ENCODE peak calls at places on chromosome 4, in nine cellular contexts. One of them, this sample, is unnamed.

GRCh38 chr4:107579099-107579498 is 140.9 kb downstream of the PAPSS1 start:
- DNase-seq in HT1080: no peak
- DNase-seq in right lobe of liver: no peak
- DNase-seq in choroid plexus epithelial cell: no peak
- DNase-seq in effector memory CD8-positive, alpha-beta T cell: no peak
- DNase-seq in NCI-H2171 treated with DMSO at 0.1 percent for 48 hours: peak; percentile 15
- DNase-seq in IMR-90: no peak
- DNase-seq in CD8-positive, alpha-beta memory T cell: no peak
- DNase-seq in hypothalamus: no peak
- DNase-seq in this sample: no peak

GRCh38 chr4:107115185-107115847 is 79.2 kb upstream of the DKK2 start:
- DNase-seq in HT1080: no peak
- DNase-seq in right lobe of liver: no peak
- DNase-seq in choroid plexus epithelial cell: peak; percentile 88
- DNase-seq in effector memory CD8-positive, alpha-beta T cell: no peak
- DNase-seq in NCI-H2171 treated with DMSO at 0.1 percent for 48 hours: no peak
- DNase-seq in IMR-90: no peak
- DNase-seq in CD8-positive, alpha-beta memory T cell: no peak
- DNase-seq in hypothalamus: no peak
- DNase-seq in this sample: no peak

GRCh38 chr4:136650541-136651277 is 881.6 kb downstream of the PCDH18 start:
- DNase-seq in HT1080: peak; percentile 78
- DNase-seq in right lobe of liver: no peak
- DNase-seq in choroid plexus epithelial cell: peak; percentile 84
- DNase-seq in effector memory CD8-positive, alpha-beta T cell: no peak
- DNase-seq in NCI-H2171 treated with DMSO at 0.1 percent for 48 hours: peak; percentile 4
- DNase-seq in IMR-90: peak; percentile 62
- DNase-seq in CD8-positive, alpha-beta memory T cell: no peak
- DNase-seq in hypothalamus: no peak
- DNase-seq in this sample: no peak

GRCh38 chr4:11106769-11107168 is 321.9 kb downstream of the HS3ST1 start:
- DNase-seq in HT1080: no peak
- DNase-seq in right lobe of liver: no peak
- DNase-seq in choroid plexus epithelial cell: peak; percentile 2
- DNase-seq in effector memory CD8-positive, alpha-beta T cell: no peak
- DNase-seq in NCI-H2171 treated with DMSO at 0.1 percent for 48 hours: peak; percentile 45
- DNase-seq in IMR-90: no peak
- DNase-seq in CD8-positive, alpha-beta memory T cell: no peak
- DNase-seq in hypothalamus: no peak
- DNase-seq in this sample: no peak

GRCh38 chr4:108360857-108361820 is 192.4 kb upstream of the LEF1 start:
- DNase-seq in HT1080: no peak
- DNase-seq in right lobe of liver: no peak
- DNase-seq in choroid plexus epithelial cell: peak; percentile 65
- DNase-seq in effector memory CD8-positive, alpha-beta T cell: no peak
- DNase-seq in NCI-H2171 treated with DMSO at 0.1 percent for 48 hours: no peak
- DNase-seq in IMR-90: peak; percentile 60
- DNase-seq in CD8-positive, alpha-beta memory T cell: no peak
- DNase-seq in hypothalamus: no peak
- DNase-seq in this sample: no peak

GRCh38 chr4:153963216-153963615 is 174.3 kb upstream of the SFRP2 start:
- DNase-seq in HT1080: no peak
- DNase-seq in right lobe of liver: no peak
- DNase-seq in choroid plexus epithelial cell: no peak
- DNase-seq in effector memory CD8-positive, alpha-beta T cell: no peak
- DNase-seq in NCI-H2171 treated with DMSO at 0.1 percent for 48 hours: no peak
- DNase-seq in IMR-90: no peak
- DNase-seq in CD8-positive, alpha-beta memory T cell: no peak
- DNase-seq in hypothalamus: no peak
- DNase-seq in this sample: no peak

GRCh38 chr4:76445911-76446310 is 10.9 kb downstream of the SHROOM3 start:
- DNase-seq in HT1080: no peak
- DNase-seq in right lobe of liver: no peak
- DNase-seq in choroid plexus epithelial cell: no peak
- DNase-seq in effector memory CD8-positive, alpha-beta T cell: no peak
- DNase-seq in NCI-H2171 treated with DMSO at 0.1 percent for 48 hours: no peak
- DNase-seq in IMR-90: no peak
- DNase-seq in CD8-positive, alpha-beta memory T cell: no peak
- DNase-seq in hypothalamus: no peak
- DNase-seq in this sample: no peak

GRCh38 chr4:5708171-5708828 is at the start of gene EVC2:
- DNase-seq in HT1080: no peak
- DNase-seq in right lobe of liver: no peak
- DNase-seq in choroid plexus epithelial cell: peak; percentile 54
- DNase-seq in effector memory CD8-positive, alpha-beta T cell: no peak
- DNase-seq in NCI-H2171 treated with DMSO at 0.1 percent for 48 hours: no peak
- DNase-seq in IMR-90: peak; percentile 46
- DNase-seq in CD8-positive, alpha-beta memory T cell: peak; percentile 28
- DNase-seq in hypothalamus: no peak
- DNase-seq in this sample: peak; percentile 26

GRCh38 chr4:127120706-127121105 is 512.1 kb upstream of the INTU start:
- DNase-seq in HT1080: no peak
- DNase-seq in right lobe of liver: no peak
- DNase-seq in choroid plexus epithelial cell: no peak
- DNase-seq in effector memory CD8-positive, alpha-beta T cell: no peak
- DNase-seq in NCI-H2171 treated with DMSO at 0.1 percent for 48 hours: peak; percentile 87
- DNase-seq in IMR-90: no peak
- DNase-seq in CD8-positive, alpha-beta memory T cell: no peak
- DNase-seq in hypothalamus: no peak
- DNase-seq in this sample: no peak